ENCODE peak calls at places on chromosome 13, in six cellular contexts. Q, P, T, B, J and V are unnamed samples.

GRCh38 chr13:113152894-113153809 is 5.3 kb upstream of the PROZ start:
- DNase-seq in Q (peak; percentile 87), P (peak; percentile 52), T (no peak), B (no peak), J (no peak), V (no peak)

GRCh38 chr13:114043421-114044053 is 69.7 kb upstream of the C13orf46 start:
- DNase-seq in Q (peak; percentile 89), P (peak; percentile 51), T (no peak), B (peak; percentile 42), J (no peak), V (peak; percentile 93)

GRCh38 chr13:24495151-24495729 is 17.3 kb downstream of the PARP4 start:
- DNase-seq in Q (no peak), P (no peak), T (no peak), B (no peak), J (no peak), V (no peak)

GRCh38 chr13:44609137-44609536 is 33.0 kb upstream of the TSC22D1 start:
- DNase-seq in Q (no peak), P (no peak), T (no peak), B (no peak), J (no peak), V (no peak)

GRCh38 chr13:102286326-102286725 is 115.5 kb downstream of the FGF14 start:
- DNase-seq in Q (no peak), P (no peak), T (no peak), B (no peak), J (no peak), V (no peak)

GRCh38 chr13:110187501-110188161 is 119.3 kb downstream of the COL4A1 start:
- DNase-seq in Q (no peak), P (peak; percentile 63), T (no peak), B (no peak), J (peak; percentile 57), V (peak; percentile 22)

GRCh38 chr13:110382229-110382628 is 75.1 kb downstream of the COL4A2 start:
- DNase-seq in Q (no peak), P (no peak), T (no peak), B (no peak), J (no peak), V (no peak)

GRCh38 chr13:101552286-101552685 is 99.8 kb downstream of the ITGBL1 start:
- DNase-seq in Q (no peak), P (no peak), T (no peak), B (no peak), J (no peak), V (no peak)

GRCh38 chr13:45316210-45316799 is 24.7 kb downstream of the TPT1 start:
- DNase-seq in Q (peak; percentile 49), P (no peak), T (no peak), B (no peak), J (no peak), V (no peak)

GRCh38 chr13:39209731-39210633 is 171.7 kb downstream of the NHLRC3 start:
- DNase-seq in Q (no peak), P (no peak), T (no peak), B (no peak), J (no peak), V (no peak)

GRCh38 chr13:26881154-26881553 is 120.6 kb upstream of the GPR12 start:
- DNase-seq in Q (no peak), P (no peak), T (no peak), B (no peak), J (no peak), V (no peak)

GRCh38 chr13:98459171-98459681 is 117.7 kb downstream of the STK24 start:
- DNase-seq in Q (no peak), P (no peak), T (no peak), B (no peak), J (no peak), V (no peak)

GRCh38 chr13:95494082-95494681 is 58.3 kb upstream of the CLDN10 start:
- DNase-seq in Q (no peak), P (no peak), T (no peak), B (peak; percentile 31), J (no peak), V (no peak)

GRCh38 chr13:38530492-38530891 is 156.4 kb upstream of the FREM2 start:
- DNase-seq in Q (no peak), P (no peak), T (no peak), B (peak; percentile 1), J (no peak), V (no peak)

GRCh38 chr13:93293716-93294115 is 67.1 kb downstream of the GPC6 start:
- DNase-seq in Q (no peak), P (no peak), T (no peak), B (no peak), J (no peak), V (no peak)

GRCh38 chr13:52169839-52170238 is 10.4 kb upstream of the NEK3 start:
- DNase-seq in Q (no peak), P (no peak), T (no peak), B (no peak), J (no peak), V (no peak)

GRCh38 chr13:66675620-66676019 is 554.5 kb downstream of the PCDH9 start:
- DNase-seq in Q (no peak), P (no peak), T (no peak), B (no peak), J (no peak), V (no peak)

GRCh38 chr13:26062853-26063444 is 11.1 kb upstream of the SHISA2 start:
- DNase-seq in Q (peak; percentile 68), P (peak; percentile 44), T (no peak), B (peak; percentile 68), J (no peak), V (no peak)

GRCh38 chr13:51585234-51585672 is 991 bp downstream of the WDFY2 start:
- DNase-seq in Q (no peak), P (no peak), T (no peak), B (no peak), J (no peak), V (no peak)

GRCh38 chr13:59439776-59440428 is 723.8 kb downstream of the DIAPH3 start:
- DNase-seq in Q (no peak), P (no peak), T (no peak), B (no peak), J (no peak), V (no peak)

GRCh38 chr13:40624338-40624737 is 42.1 kb downstream of the FOXO1 start:
- DNase-seq in Q (no peak), P (no peak), T (no peak), B (no peak), J (no peak), V (no peak)

GRCh38 chr13:68050746-68051145 is 820.6 kb upstream of the PCDH9 start:
- DNase-seq in Q (no peak), P (no peak), T (no peak), B (no peak), J (no peak), V (no peak)

GRCh38 chr13:37475966-37476365 is 122.6 kb downstream of the POSTN start:
- DNase-seq in Q (no peak), P (no peak), T (no peak), B (no peak), J (no peak), V (no peak)